ENCODE peak calls at places on chromosome 12, in eight cellular contexts. K is SK-N-SH, O is neural progenitor cell, X is PC-3, S is OCI-LY7, M is GM23248, J is hepatocyte, A is HCT116. H is an unnamed sample. For H3K4me1, the result is how much of the 10 kb centered on the place peaks cover.

GRCh38 chr12:131438874-131439273 is 272.0 kb upstream of the SFSWAP start:
- DNase-seq in M (no peak), A (no peak), S (no peak), K (no peak), O (peak), X (no peak), J (no peak), H (peak)

GRCh38 chr12:53224268-53224896 is 7.6 kb downstream of the RARG start:
- DNase-seq in K (peak), O (peak), J (peak), M (peak), S (no peak), A (no peak), X (peak), H (peak)

GRCh38 chr12:94725375-94726168 is 75.2 kb upstream of the TMCC3 start:
- DNase-seq in K (no peak), M (peak), O (peak), J (peak), A (peak), S (peak), X (peak), H (peak)

GRCh38 chr12:8499616-8500015 is 13.7 kb upstream of the CLEC4D start:
- DNase-seq in K (no peak), O (no peak), A (no peak), M (no peak), S (peak), J (no peak), X (no peak), H (peak)

GRCh38 chr12:123139926-123140674 is 10.8 kb downstream of the PITPNM2 start:
- DNase-seq in J (peak), M (peak), O (peak), A (no peak), S (no peak), K (no peak), X (peak), H (peak)

GRCh38 chr12:122888232-122888752 is 7.6 kb downstream of the VPS37B start:
- DNase-seq in K (no peak), A (peak), X (peak), S (peak), J (peak), O (peak), M (peak), H (peak)

GRCh38 chr12:32841061-32841460 is 55.5 kb downstream of the PKP2 start:
- DNase-seq in A (no peak), J (no peak), K (no peak), M (no peak), O (no peak), X (no peak), S (no peak), H (no peak)

GRCh38 chr12:39605501-39605900 is 14.1 kb downstream of the ABCD2 start:
- DNase-seq in J (no peak), S (no peak), K (no peak), M (no peak), A (peak), X (peak), O (no peak), H (no peak)

GRCh38 chr12:124713436-124714082 is 146.1 kb upstream of the NCOR2 start:
- DNase-seq in J (peak), S (no peak), M (peak), O (peak), A (no peak), K (peak), X (no peak), H (no peak)

GRCh38 chr12:132949936-132950837 is 5.9 kb downstream of the ZNF605 start:
- DNase-seq in O (no peak), K (no peak), M (no peak), S (no peak), A (no peak), J (no peak), X (no peak), H (no peak)

GRCh38 chr12:124919646-124920352 is 5.3 kb upstream of the UBC start:
- DNase-seq in J (no peak), X (peak), O (peak), K (no peak), A (no peak), M (peak), S (peak), H (no peak)

GRCh38 chr12:48980389-48980952 is 2.3 kb downstream of the WNT1 start:
- DNase-seq in X (peak), O (peak), J (peak), S (no peak), M (no peak), A (no peak), K (peak), H (peak)

GRCh38 chr12:115023279-115023678 is 339.3 kb upstream of the TBX3 start:
- DNase-seq in J (no peak), A (no peak), M (peak), S (no peak), O (no peak), K (no peak), X (no peak), H (no peak)

GRCh38 chr12:120230326-120230973 is 29.5 kb upstream of the RPLP0 start:
- DNase-seq in X (peak), S (no peak), O (peak), A (peak), J (peak), M (peak), K (peak), H (peak)

GRCh38 chr12:48422060-48422459 is 50.3 kb upstream of the ANP32D start:
- DNase-seq in A (no peak), X (no peak), O (no peak), K (no peak), M (no peak), S (no peak), J (no peak), H (no peak)

GRCh38 chr12:12696562-12697383 is 790 bp upstream of the GPR19 start:
- DNase-seq in O (peak), M (peak), K (peak), A (peak), J (peak), X (peak), S (peak), H (peak)

GRCh38 chr12:50200507-50201273 is 33.5 kb upstream of the CERS5 start:
- DNase-seq in K (peak), S (no peak), J (no peak), A (no peak), X (peak), O (no peak), M (peak), H (no peak)

GRCh38 chr12:51883998-51884675 is 3.8 kb upstream of the ANKRD33 start:
- DNase-seq in A (no peak), S (no peak), K (no peak), M (no peak), J (no peak), O (no peak), X (no peak), H (no peak)

GRCh38 chr12:1915082-1915968 is 3.1 kb downstream of the CACNA2D4 start:
- DNase-seq in K (peak), M (no peak), A (no peak), S (peak), J (peak), O (no peak), X (no peak), H (no peak)

GRCh38 chr12:75635606-75636444 is 124.4 kb upstream of the KRR1 start:
- DNase-seq in J (peak), X (peak), M (peak), K (no peak), A (peak), S (no peak), O (no peak), H (no peak)

GRCh38 chr12:124443929-124444712 is 123.3 kb downstream of the NCOR2 start:
- DNase-seq in J (no peak), M (no peak), S (no peak), A (no peak), O (no peak), X (no peak), K (no peak), H (no peak)

GRCh38 chr12:125280482-125281377 is 215.5 kb downstream of the AACS start:
- DNase-seq in X (no peak), J (peak), O (peak), K (no peak), A (no peak), M (no peak), S (no peak), H (peak)

GRCh38 chr12:49389092-49389703 is 21.9 kb downstream of the SPATS2 start:
- DNase-seq in X (no peak), S (no peak), J (peak), A (no peak), O (peak), K (no peak), M (no peak), H (peak)

GRCh38 chr12:100877776-100878175 is 83.2 kb downstream of the ANO4 start:
- DNase-seq in M (peak), X (no peak), O (no peak), J (no peak), K (no peak), S (no peak), A (no peak), H (peak)

GRCh38 chr12:23361971-23362370 is 587.5 kb downstream of the SOX5 start:
- DNase-seq in K (no peak), S (no peak), J (no peak), M (no peak), A (no peak), O (peak), X (no peak), H (peak)

GRCh38 chr12:102833687-102834435 is 83.2 kb downstream of the PAH start:
- DNase-seq in M (peak), S (no peak), A (no peak), O (peak), X (peak), J (peak), K (no peak), H (peak)

GRCh38 chr12:50506753-50507473 is 2.1 kb downstream of the DIP2B start:
- DNase-seq in M (no peak), X (no peak), K (no peak), J (no peak), A (no peak), O (no peak), S (no peak), H (no peak)

GRCh38 chr12:26276709-26277108 is 81.3 kb downstream of the SSPN start:
- DNase-seq in S (no peak), X (peak), A (no peak), O (no peak), K (no peak), J (no peak), M (no peak), H (no peak)

GRCh38 chr12:92167075-92167474 is 21.4 kb upstream of the BTG1 start:
- DNase-seq in J (no peak), M (no peak), S (no peak), X (no peak), A (no peak), K (no peak), O (no peak), H (no peak)

GRCh38 chr12:93015970-93016751 is 87.1 kb upstream of the EEA1 start:
- DNase-seq in M (no peak), X (peak), S (no peak), O (peak), J (peak), A (no peak), K (no peak), H (no peak)

GRCh38 chr12:121793836-121794531 is 496 bp upstream of the RHOF start:
- DNase-seq in X (peak), O (peak), S (peak), K (peak), A (peak), M (peak), J (peak), H (peak)
- H3K4me1 ChIP-seq in X (half or more), O (under half), S (half or more), K (under half), A (half or more), M (under half), J (under half), H (under half)

DNA sequence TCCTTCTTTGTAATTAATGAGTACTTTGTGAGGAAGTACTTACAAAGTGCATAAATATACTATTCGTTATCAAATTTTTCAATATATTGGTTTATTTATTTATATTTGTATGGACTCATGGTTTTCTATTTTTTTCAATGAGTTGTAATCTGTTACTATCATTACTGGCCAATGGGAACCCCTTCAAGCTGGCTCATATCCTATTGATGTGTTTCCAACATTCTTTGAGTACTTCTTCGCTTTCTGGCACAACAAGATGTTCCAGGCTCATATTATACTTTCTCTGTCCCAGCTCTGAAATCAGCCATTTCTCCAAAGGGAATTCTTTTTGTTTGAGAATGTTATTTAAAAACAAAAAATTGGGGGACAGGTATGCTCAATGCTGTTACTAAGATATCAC is 17.5 kb downstream of the YBX3 start:
- DNase-seq in X (no peak), S (no peak), A (no peak), O (no peak), K (no peak), J (no peak), M (peak), H (no peak)
- TF ChIP-seq EZH2phosphoT487 in X (no peak), S (no peak), A (no peak), O (no peak), K (no peak), J (no peak), M (no peak), H (no peak)

DNA sequence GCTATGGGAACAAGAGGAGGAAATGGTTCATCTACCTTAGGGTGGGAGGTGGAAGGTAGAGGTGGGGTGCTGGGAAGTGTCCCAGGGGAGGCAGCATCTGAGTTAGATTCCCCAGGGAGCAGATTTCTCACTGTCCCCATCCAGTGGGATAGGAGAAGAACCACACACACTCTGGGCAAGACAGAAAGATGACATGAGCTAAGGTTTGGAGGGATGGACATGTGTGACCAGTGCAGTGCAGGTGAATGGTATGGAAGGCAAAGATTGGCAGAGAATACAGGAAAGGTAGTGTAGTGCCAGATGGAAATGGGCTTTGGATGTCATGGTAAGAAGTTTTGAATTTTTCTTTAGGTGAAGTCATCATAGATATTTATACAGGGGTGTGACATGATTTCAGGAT is 11.3 kb upstream of the DUSP6 start:
- DNase-seq in X (no peak), J (no peak), O (no peak), K (no peak), M (no peak), A (no peak), S (no peak), H (no peak)
- H3K4me1 ChIP-seq in X (under half), J (under half), O (under half), K (under half), M (under half), A (under half), S (under half), H (under half)

GRCh38 chr12:110345176-110345651 is 58.3 kb downstream of the ANAPC7 start:
- DNase-seq in M (no peak), A (no peak), X (peak), S (no peak), K (no peak), J (peak), O (no peak), H (no peak)
- TF ChIP-seq EZH2phosphoT487 in M (no peak), A (no peak), X (no peak), S (no peak), K (no peak), J (no peak), O (no peak), H (no peak)

DNA sequence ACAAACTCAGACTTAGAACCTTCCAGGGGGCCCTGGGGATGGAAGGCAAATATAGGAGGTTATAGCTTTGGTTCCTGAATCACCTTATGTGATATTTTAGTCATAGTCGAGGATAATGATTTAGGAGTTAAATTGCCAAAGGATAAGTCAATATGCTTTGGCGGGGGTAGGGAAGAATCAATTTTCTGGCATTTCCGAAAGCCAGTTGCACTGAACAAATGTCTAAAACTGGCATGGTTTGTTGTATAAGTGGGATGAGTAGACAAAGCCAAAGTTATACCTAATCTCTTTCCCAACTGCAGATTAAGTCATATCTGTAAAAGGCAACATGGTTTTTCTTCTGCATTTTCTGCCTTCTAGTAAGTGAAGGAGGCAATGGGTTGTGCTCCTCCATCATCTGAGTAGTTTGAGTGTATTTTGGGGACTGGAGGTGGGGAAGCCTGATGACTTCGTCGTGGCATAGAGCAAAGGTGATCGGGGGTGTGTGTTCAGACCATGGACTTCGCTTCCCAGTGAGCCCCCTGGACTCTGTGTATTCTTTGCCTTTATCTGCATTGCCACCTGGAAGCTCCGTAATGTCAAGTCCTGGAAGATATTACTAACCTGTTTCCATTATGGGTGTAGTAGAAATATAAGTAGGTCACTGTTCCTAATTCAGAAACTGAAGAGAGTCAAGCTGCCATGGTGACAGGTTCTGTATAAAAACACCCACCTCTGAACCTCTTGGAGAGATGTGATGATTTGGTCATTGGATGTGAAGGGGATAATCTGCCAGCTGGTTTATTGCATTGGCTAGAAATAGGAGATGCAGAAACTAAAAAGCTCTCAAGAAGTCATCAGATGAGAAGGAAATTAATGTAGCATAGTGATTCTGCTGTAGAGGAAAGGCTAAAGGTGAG is 24.5 kb downstream of the PPFIBP1 start:
- DNase-seq in K (no peak), O (no peak), S (no peak), J (no peak), X (peak), A (no peak), M (peak), H (no peak)
- H3K4me1 ChIP-seq in K (under half), O (under half), S (under half), J (under half), X (under half), A (half or more), M (half or more), H (under half)

GRCh38 chr12:121376754-121377697 is 22.9 kb upstream of the RNF34 start:
- DNase-seq in S (no peak), M (no peak), A (no peak), X (no peak), K (no peak), J (no peak), O (no peak), H (no peak)
- TF ChIP-seq EZH2phosphoT487 in S (no peak), M (no peak), A (no peak), X (no peak), K (no peak), J (no peak), O (no peak), H (no peak)

GRCh38 chr12:46222642-46223041 is 46.2 kb downstream of the SLC38A1 start:
- DNase-seq in J (no peak), K (no peak), X (no peak), S (no peak), M (no peak), O (no peak), A (no peak), H (no peak)
- H3K4me1 ChIP-seq in J (under half), K (under half), X (under half), S (under half), M (under half), O (under half), A (under half), H (under half)

GRCh38 chr12:79302171-79302841 is 388.5 kb downstream of the PAWR start:
- DNase-seq in A (no peak), K (no peak), J (no peak), O (no peak), S (no peak), X (no peak), M (no peak), H (no peak)
- TF ChIP-seq EZH2phosphoT487 in A (no peak), K (no peak), J (no peak), O (no peak), S (no peak), X (no peak), M (no peak), H (no peak)

GRCh38 chr12:3311027-3311402 is 180.0 kb upstream of the PRMT8 start:
- DNase-seq in J (peak), M (peak), S (no peak), K (no peak), X (peak), A (peak), O (no peak), H (no peak)
- H3K4me1 ChIP-seq in J (under half), M (under half), S (under half), K (under half), X (half or more), A (half or more), O (under half), H (under half)

GRCh38 chr12:57386187-57386720 is 44.6 kb downstream of the R3HDM2 start:
- DNase-seq in J (no peak), S (no peak), M (no peak), O (no peak), K (no peak), A (no peak), X (no peak), H (no peak)

GRCh38 chr12:57388425-57388824 is 42.4 kb downstream of the R3HDM2 start:
- DNase-seq in A (no peak), O (no peak), S (no peak), M (no peak), J (no peak), K (no peak), X (no peak), H (no peak)

GRCh38 chr12:57390174-57390573 is 40.7 kb downstream of the R3HDM2 start:
- DNase-seq in O (no peak), S (no peak), A (no peak), J (no peak), X (no peak), K (no peak), M (no peak), H (no peak)

GRCh38 chr12:57385586-57385985 is 45.3 kb downstream of the R3HDM2 start:
- DNase-seq in M (no peak), J (no peak), S (no peak), K (no peak), A (no peak), O (no peak), X (no peak), H (no peak)

GRCh38 chr12:57389033-57389432 is 41.8 kb downstream of the R3HDM2 start:
- DNase-seq in X (peak), K (no peak), O (no peak), A (peak), S (no peak), J (peak), M (peak), H (no peak)
- TF ChIP-seq EZH2phosphoT487 in X (no peak), K (no peak), O (no peak), A (no peak), S (no peak), J (no peak), M (no peak), H (no peak)

H was measured in GM23338.